ENCODE peak calls at places on chromosomes 4 and X, in seven cellular contexts. O is GM23248, Q is neural progenitor cell, T is hepatocyte, M is OCI-LY7, G is SK-N-SH, D is GM23338. P is an unnamed sample.

GRCh38 chrX:78139160-78140123 is at the start of gene TAF9B:
- DNase-seq in O (peak; percentile 90), Q (peak; percentile 90), T (peak; percentile 90), M (peak; percentile 66), G (peak; percentile 87), D (peak; percentile 84), P (peak; percentile 78)

GRCh38 chrX:1486177-1486576 is 33.5 kb upstream of the ASMTL start:
- DNase-seq in O (no peak), Q (no peak), T (no peak), M (no peak), G (no peak), D (no peak), P (no peak)

GRCh38 chr4:188025476-188025875 is 29.9 kb downstream of the ZFP42 start:
- DNase-seq in O (no peak), Q (no peak), T (no peak), M (no peak), G (no peak), D (no peak), P (no peak)

GRCh38 chr4:182207806-182208483 is 35.3 kb upstream of the TENM3 start:
- DNase-seq in O (peak; percentile 53), Q (no peak), T (peak; percentile 63), M (no peak), G (no peak), D (peak; percentile 41), P (no peak)

GRCh38 chr4:88445252-88445651 is 11.7 kb upstream of the HERC5 start:
- DNase-seq in O (no peak), Q (no peak), T (no peak), M (no peak), G (no peak), D (no peak), P (no peak)

GRCh38 chrX:2967998-2968909 is 38.1 kb upstream of the ARSH start:
- DNase-seq in O (peak; percentile 66), Q (peak; percentile 66), T (no peak), M (no peak), G (no peak), D (peak; percentile 5), P (no peak)

GRCh38 chr4:180028682-180029081 is 2214.5 kb upstream of the TENM3 start:
- DNase-seq in O (no peak), Q (peak; percentile 86), T (peak; percentile 77), M (peak; percentile 84), G (peak; percentile 1), D (peak; percentile 88), P (peak; percentile 74)

GRCh38 chrX:136147320-136147901 is at the start of gene FHL1:
- DNase-seq in O (peak; percentile 49), Q (peak; percentile 75), T (peak; percentile 40), M (peak; percentile 4), G (peak; percentile 90), D (peak; percentile 56), P (peak; percentile 47)

GRCh38 chrX:68579810-68580209 is 67.7 kb upstream of the STARD8 start:
- DNase-seq in O (no peak), Q (no peak), T (no peak), M (no peak), G (no peak), D (no peak), P (no peak)

DNA sequence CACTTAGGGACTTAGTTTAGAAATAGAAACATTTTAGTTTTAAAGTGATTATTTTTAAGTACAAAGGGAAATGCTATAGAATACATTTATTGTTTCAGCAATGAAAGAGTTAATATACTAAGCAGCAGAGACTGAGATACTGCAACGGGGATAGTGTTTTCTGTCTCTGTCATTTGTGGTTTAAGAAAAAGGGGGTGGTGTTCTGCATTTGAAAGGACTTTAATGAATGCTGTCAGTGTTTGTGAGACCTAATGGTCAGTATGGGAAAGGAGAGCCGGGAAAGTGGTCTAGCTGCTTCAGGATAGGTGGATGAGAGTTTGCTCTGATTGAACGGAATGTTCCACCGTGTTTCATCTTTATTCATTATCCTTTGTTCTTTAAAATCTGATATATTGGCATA is at the start of gene KLHL5:
- DNase-seq in O (peak; percentile 28), Q (peak; percentile 62), T (no peak), M (no peak), G (peak; percentile 52), D (peak; percentile 85), P (no peak)
- H4K20me1 ChIP-seq in O (no peaks in the 10 kb centered on the region), Q (peaks cover 32% of the 10 kb centered on the region), T (no peaks in the 10 kb centered on the region), M (no peaks in the 10 kb centered on the region), G (no peaks in the 10 kb centered on the region), D (no peaks in the 10 kb centered on the region), P (no peaks in the 10 kb centered on the region)

DNA sequence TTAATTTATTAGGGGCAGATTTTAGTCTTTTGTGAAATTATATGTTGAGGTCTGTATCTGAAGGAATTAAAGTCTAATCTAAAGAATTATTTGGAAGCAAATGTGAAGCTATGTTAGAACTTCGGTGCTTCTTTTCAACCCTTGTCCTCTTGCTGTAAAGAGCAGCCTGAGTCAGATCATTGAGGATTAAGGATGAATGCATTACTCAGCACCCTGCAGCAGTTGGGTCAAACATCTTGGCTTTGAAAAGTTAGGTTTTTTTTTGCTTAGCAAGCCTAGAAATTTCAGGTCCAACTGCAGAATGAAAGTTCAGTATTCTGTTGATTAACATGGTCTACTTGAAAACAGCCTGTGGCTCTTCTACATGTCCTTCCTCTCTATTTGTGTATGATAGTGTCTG is 57.6 kb downstream of the SLC4A4 start:
- DNase-seq in O (peak; percentile 79), Q (peak; percentile 3), T (peak; percentile 8), M (no peak), G (no peak), D (no peak), P (no peak)
- TF ChIP-seq EZH2phosphoT487 in O (no peak), Q (no peak), T (no peak), M (no peak), G (no peak), D (no peak), P (no peak)

GRCh38 chr4:2811830-2812599 is 19.1 kb downstream of the SH3BP2 start:
- DNase-seq in O (peak; percentile 60), Q (peak; percentile 43), T (no peak), M (peak; percentile 88), G (peak; percentile 82), D (peak; percentile 60), P (peak; percentile 76)

GRCh38 chr4:2812600-2812932 is 19.7 kb downstream of the SH3BP2 start:
- DNase-seq in O (peak; percentile 21), Q (no peak), T (no peak), M (peak; percentile 28), G (peak; percentile 37), D (no peak), P (no peak)

GRCh38 chr4:2814627-2815026 is 21.7 kb downstream of the SH3BP2 start:
- DNase-seq in O (no peak), Q (no peak), T (no peak), M (no peak), G (no peak), D (no peak), P (no peak)

GRCh38 chr4:2812985-2813384 is 20.1 kb downstream of the SH3BP2 start:
- DNase-seq in O (peak; percentile 36), Q (no peak), T (no peak), M (no peak), G (no peak), D (no peak), P (no peak)

DNA sequence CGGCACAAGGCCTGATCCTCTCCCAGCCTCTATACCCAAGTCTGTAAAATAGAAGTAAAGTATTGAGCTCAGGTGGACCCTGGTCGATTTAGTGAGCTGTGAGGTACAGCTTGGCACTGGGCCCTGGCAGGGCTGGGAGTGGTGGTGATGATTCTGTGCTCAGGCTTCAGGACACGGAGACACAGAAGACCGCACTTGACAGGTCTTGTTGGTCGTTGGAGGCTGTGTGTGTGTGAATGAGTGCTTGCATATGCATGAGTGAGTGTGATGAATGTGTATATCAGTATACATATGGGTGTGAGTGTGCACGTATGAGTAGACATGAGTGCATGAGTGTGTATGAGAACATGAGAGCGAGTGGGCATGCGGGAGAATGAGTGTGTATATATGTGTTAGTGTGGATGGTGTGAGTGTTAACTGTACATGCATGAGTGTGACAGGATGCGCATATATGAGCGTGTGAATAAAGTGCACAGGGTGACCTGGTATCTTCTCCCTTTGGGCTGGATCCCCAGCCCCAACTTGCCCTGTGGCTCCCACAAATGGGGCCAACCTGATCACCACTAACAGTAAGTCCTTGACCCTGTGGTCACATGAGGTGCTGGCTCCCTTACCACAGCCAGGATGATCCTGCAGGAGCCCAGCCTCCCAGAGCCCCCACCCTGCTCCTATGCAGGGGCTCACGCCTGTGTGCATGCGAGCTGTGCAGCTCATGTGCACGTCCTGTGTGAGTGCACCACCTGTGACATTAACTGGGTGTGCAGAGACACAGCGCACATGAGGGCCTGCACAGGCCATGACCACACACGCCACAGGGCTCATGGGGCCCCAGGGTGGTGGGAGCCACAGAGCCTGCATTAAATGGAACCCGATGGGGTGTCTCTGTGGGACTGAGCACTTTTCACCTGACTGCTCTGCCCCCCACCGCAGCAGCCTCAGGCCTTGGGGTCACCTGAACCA is 20.8 kb downstream of the SH3BP2 start:
- DNase-seq in O (no peak), Q (no peak), T (no peak), M (no peak), G (no peak), D (no peak), P (no peak)
- H4K20me1 ChIP-seq in O (no peaks in the 10 kb centered on the region), Q (no peaks in the 10 kb centered on the region), T (no peaks in the 10 kb centered on the region), M (no peaks in the 10 kb centered on the region), G (no peaks in the 10 kb centered on the region), D (no peaks in the 10 kb centered on the region), P (no peaks in the 10 kb centered on the region)

DNA sequence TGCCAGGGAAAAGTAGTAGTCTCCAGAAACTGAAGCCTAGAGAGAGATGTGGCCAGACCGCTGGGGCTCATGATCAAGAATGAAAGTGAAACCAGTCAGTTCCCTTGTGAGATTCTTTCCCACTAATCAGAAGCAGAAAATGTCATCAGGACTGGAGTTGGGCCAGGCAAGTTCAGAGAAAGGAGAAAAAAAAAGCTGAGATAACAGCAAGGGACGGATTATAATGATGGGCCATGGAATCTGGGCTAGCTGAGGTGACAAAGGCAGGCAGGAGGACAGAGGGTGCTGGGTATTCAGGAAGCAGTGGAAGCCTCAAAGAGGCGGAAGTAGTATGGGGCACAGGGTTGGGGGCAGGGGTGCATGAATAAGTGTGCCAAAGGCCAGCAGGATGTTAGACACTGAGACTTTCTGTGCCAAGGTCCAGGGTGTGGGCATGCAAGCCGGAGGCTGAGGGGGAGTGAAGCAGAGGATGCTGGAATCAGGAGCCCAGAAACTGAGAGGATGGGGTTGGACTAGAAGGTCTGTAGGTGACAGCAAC is 2.5 kb downstream of the CXorf38 start:
- DNase-seq in O (peak; percentile 80), Q (no peak), T (peak; percentile 38), M (peak; percentile 54), G (peak; percentile 27), D (no peak), P (peak; percentile 45)
- TF ChIP-seq EZH2phosphoT487 in O (no peak), Q (no peak), T (no peak), M (no peak), G (no peak), D (no peak), P (no peak)

GRCh38 chr4:55409468-55410171 is 13.9 kb downstream of the TMEM165 start:
- DNase-seq in O (peak; percentile 59), Q (peak; percentile 62), T (no peak), M (peak; percentile 52), G (no peak), D (peak; percentile 55), P (no peak)

GRCh38 chr4:55407764-55408163 is 12.0 kb downstream of the TMEM165 start:
- DNase-seq in O (no peak), Q (no peak), T (no peak), M (no peak), G (no peak), D (no peak), P (no peak)

GRCh38 chr4:55407119-55407518 is 11.4 kb downstream of the TMEM165 start:
- DNase-seq in O (peak; percentile 23), Q (no peak), T (no peak), M (no peak), G (no peak), D (no peak), P (no peak)

GRCh38 chr4:55406545-55406944 is 10.8 kb downstream of the TMEM165 start:
- DNase-seq in O (no peak), Q (no peak), T (no peak), M (no peak), G (no peak), D (no peak), P (no peak)

GRCh38 chr4:55405073-55405472 is 9.3 kb downstream of the TMEM165 start:
- DNase-seq in O (no peak), Q (no peak), T (no peak), M (no peak), G (no peak), D (no peak), P (no peak)
- H4K20me1 ChIP-seq in O (peaks cover 18% of the 10 kb centered on the region), Q (peaks cover 41% of the 10 kb centered on the region), T (peaks cover 77% of the 10 kb centered on the region), M (peaks cover 4% of the 10 kb centered on the region), G (peaks cover 89% of the 10 kb centered on the region), D (peaks cover 68% of the 10 kb centered on the region), P (peaks cover 3% of the 10 kb centered on the region)